ENCODE peak calls at places on chromosomes 4 and X, in four cellular contexts. Z is kidney, U is GM23248, G is AG04450. P is an unnamed sample.
A peak's percentile ranks its signal among the peaks of the same experiment; 100 is the strongest.

GRCh38 chr4:134544303-134544761 is 342.7 kb upstream of the PABPC4L start:
- DNase-seq in Z (no peak), U (peak; percentile 37), G (no peak), P (no peak)

GRCh38 chr4:10582059-10582686 is 102.4 kb downstream of the CLNK start:
- DNase-seq in Z (no peak), U (peak; percentile 74), G (peak; percentile 23), P (no peak)

GRCh38 chr4:152255437-152255836 is 280.5 kb downstream of the FBXW7 start:
- DNase-seq in Z (no peak), U (peak; percentile 56), G (no peak), P (no peak)

GRCh38 chrX:115311666-115312065 is 22.2 kb downstream of the LUZP4 start:
- DNase-seq in Z (peak; percentile 76), U (no peak), G (no peak), P (no peak)

GRCh38 chrX:112851806-112852205 is 11.2 kb upstream of the AMOT start:
- DNase-seq in Z (no peak), U (peak; percentile 36), G (peak; percentile 38), P (peak; percentile 45)

GRCh38 chrX:2879670-2880069 is 49.5 kb downstream of the ARSD start:
- DNase-seq in Z (no peak), U (no peak), G (no peak), P (no peak)

GRCh38 chr4:8410641-8411271 is 29.8 kb downstream of the ACOX3 start:
- DNase-seq in Z (no peak), U (peak; percentile 66), G (no peak), P (peak; percentile 81)

GRCh38 chr4:145580906-145581305 is 38.3 kb upstream of the MMAA start:
- DNase-seq in Z (no peak), U (peak; percentile 20), G (no peak), P (no peak)

GRCh38 chr4:175309041-175309440 is 390.9 kb downstream of the ADAM29 start:
- DNase-seq in Z (no peak), U (no peak), G (no peak), P (no peak)

GRCh38 chrX:136953867-136954787 is 73.6 kb upstream of the RBMX start:
- DNase-seq in Z (peak; percentile 75), U (peak; percentile 81), G (no peak), P (peak; percentile 59)

GRCh38 chrX:70292788-70293187 is 2.9 kb downstream of the KIF4A start:
- DNase-seq in Z (no peak), U (no peak), G (no peak), P (no peak)

GRCh38 chrX:31423575-31424284 is 351.9 kb upstream of the FTHL17 start:
- DNase-seq in Z (no peak), U (peak; percentile 58), G (no peak), P (peak; percentile 40)

GRCh38 chr4:119337010-119337409 is 15.1 kb upstream of the FABP2 start:
- DNase-seq in Z (no peak), U (no peak), G (no peak), P (no peak)
- H3K27ac ChIP-seq in Z (peak overlapping the region; percentile 17), U (no peak overlapping the region), G (no peak overlapping the region), P (no peak overlapping the region)

GRCh38 chr4:26858947-26859401 is 1.7 kb upstream of the STIM2 start:
- DNase-seq in Z (no peak), U (no peak), G (no peak), P (no peak)
- H3K27ac ChIP-seq in Z (no peak overlapping the region), U (no peak overlapping the region), G (no peak overlapping the region), P (peak overlapping the region; percentile 67)

GRCh38 chrX:19272452-19272851 is 71.3 kb upstream of the PDHA1 start:
- DNase-seq in Z (no peak), U (peak; percentile 6), G (no peak), P (no peak)

GRCh38 chrX:19270727-19271126 is 73.0 kb upstream of the PDHA1 start:
- DNase-seq in Z (no peak), U (no peak), G (no peak), P (no peak)
- H3K27ac ChIP-seq in Z (no peak overlapping the region), U (no peak overlapping the region), G (no peak overlapping the region), P (no peak overlapping the region)

GRCh38 chr4:30755306-30755705 is 35.1 kb downstream of the PCDH7 start:
- DNase-seq in Z (no peak), U (no peak), G (no peak), P (no peak)
- H3K27ac ChIP-seq in Z (no peak overlapping the region), U (no peak overlapping the region), G (no peak overlapping the region), P (no peak overlapping the region)

GRCh38 chrX:10414872-10415703 is 205.3 kb downstream of the MID1 start:
- DNase-seq in Z (no peak), U (peak; percentile 37), G (no peak), P (peak; percentile 37)
- H3K27ac ChIP-seq in Z (no peak overlapping the region), U (peak overlapping the region; percentile 33), G (peak overlapping the region; percentile 47), P (no peak overlapping the region)

DNA sequence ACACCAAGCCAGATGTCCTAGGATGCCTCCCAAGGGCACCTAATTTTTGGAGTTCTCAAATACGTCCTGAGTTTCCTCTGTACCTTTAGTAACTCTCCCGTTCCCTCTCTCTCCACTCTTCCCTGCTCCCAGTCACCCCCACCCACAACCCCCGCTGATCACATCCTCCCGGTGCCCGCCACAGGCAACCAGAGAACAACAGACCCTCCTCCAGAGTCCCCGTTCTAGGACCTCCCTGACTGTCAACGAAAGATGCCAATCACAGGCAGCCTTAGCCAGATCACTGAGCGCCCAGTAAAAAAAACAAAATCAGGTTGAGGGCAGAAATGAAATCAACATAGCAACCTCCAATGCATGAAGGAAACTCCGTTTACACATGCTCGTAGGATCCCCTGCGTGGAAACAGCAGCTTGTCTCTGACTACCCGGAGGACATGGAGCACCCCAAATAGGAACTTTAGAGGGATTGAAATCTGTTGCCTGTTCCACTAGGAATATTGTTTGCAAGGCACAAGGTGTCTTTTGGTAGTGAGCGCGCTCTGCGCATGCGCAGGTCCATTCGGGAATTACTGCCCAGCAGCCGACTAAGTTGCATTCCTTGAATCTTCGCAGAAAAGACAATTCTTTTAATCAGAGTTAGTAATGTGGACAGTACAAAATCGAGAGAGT is at the start of gene GABRB1:
- DNase-seq in Z (peak; percentile 82), U (peak; percentile 39), G (peak; percentile 30), P (no peak)
- H3K27ac ChIP-seq in Z (no peak within 1 kb of the TSS), U (no peak within 1 kb of the TSS), G (no peak within 1 kb of the TSS), P (no peak within 1 kb of the TSS)